ENCODE peak calls at places on chromosome 16, in five cellular contexts. P is H1, T is K562, X is GM12878, O is HepG2. R is an unnamed sample.

GRCh38 chr16:10780628-10781027 is 37.0 kb downstream of the NUBP1 start:
- DNase-seq in X (peak), O (no peak), T (no peak), P (no peak), R (no peak)

GRCh38 chr16:65422934-65423333 is 301.1 kb upstream of the CDH11 start:
- DNase-seq in P (no peak), T (no peak), X (no peak), O (no peak), R (no peak)

GRCh38 chr16:84416407-84417321 is 48.3 kb downstream of the ATP2C2 start:
- DNase-seq in O (peak), P (no peak), X (no peak), T (no peak), R (no peak)

GRCh38 chr16:75272097-75272548 is 20.7 kb upstream of the BCAR1 start:
- DNase-seq in T (no peak), X (peak), P (no peak), O (peak), R (no peak)

GRCh38 chr16:89599451-89599858 is 14.0 kb upstream of the DPEP1 start:
- DNase-seq in T (peak), X (no peak), O (peak), P (peak), R (peak)

GRCh38 chr16:79767597-79768280 is 167.2 kb upstream of the MAF start:
- DNase-seq in O (peak), T (no peak), X (no peak), P (no peak), R (peak)

GRCh38 chr16:77775911-77776909 is 12.2 kb upstream of the VAT1L start:
- DNase-seq in P (no peak), X (no peak), O (peak), T (no peak), R (no peak)

GRCh38 chr16:11093578-11094074 is 149.3 kb downstream of the CLEC16A start:
- DNase-seq in P (no peak), T (no peak), O (no peak), X (no peak), R (no peak)

GRCh38 chr16:57187508-57187854 is 1.4 kb downstream of the RSPRY1 start:
- DNase-seq in T (no peak), X (no peak), P (no peak), O (peak), R (no peak)

GRCh38 chr16:80167657-80168056 is 373.1 kb upstream of the DYNLRB2 start:
- DNase-seq in P (no peak), T (no peak), O (no peak), X (no peak), R (no peak)

GRCh38 chr16:77499373-77500285 is 64.8 kb upstream of the ADAMTS18 start:
- DNase-seq in T (no peak), O (no peak), P (no peak), X (no peak), R (peak)

GRCh38 chr16:19177111-19177747 is 9.2 kb downstream of the SYT17 start:
- DNase-seq in P (no peak), O (peak), T (no peak), X (no peak), R (no peak)

GRCh38 chr16:66925322-66925840 is at the start of gene RRAD:
- DNase-seq in X (no peak), T (peak), O (no peak), P (peak), R (peak)

GRCh38 chr16:8751481-8752311 is 45.7 kb downstream of the TMEM186 start:
- DNase-seq in X (no peak), P (no peak), T (no peak), O (peak), R (no peak)

GRCh38 chr16:84430860-84431259 is 62.5 kb downstream of the ATP2C2 start:
- DNase-seq in P (no peak), O (no peak), T (no peak), X (no peak), R (no peak)

GRCh38 chr16:14576532-14576931 is 53.5 kb downstream of the PARN start:
- DNase-seq in X (no peak), T (no peak), O (no peak), P (no peak), R (no peak)

GRCh38 chr16:79217375-79218011 is 383.0 kb downstream of the MAF start:
- DNase-seq in O (no peak), X (no peak), T (no peak), P (no peak), R (no peak)

GRCh38 chr16:67723151-67723915 is 4.2 kb upstream of the GFOD2 start:
- DNase-seq in P (no peak), X (no peak), O (no peak), T (no peak), R (no peak)

GRCh38 chr16:19168173-19169080 is at the start of gene SYT17:
- DNase-seq in X (no peak), T (no peak), P (peak), O (no peak), R (peak)

GRCh38 chr16:87448866-87449265 is 44.0 kb downstream of the ZCCHC14 start:
- DNase-seq in T (no peak), P (no peak), X (no peak), O (no peak), R (no peak)

GRCh38 chr16:68357521-68357922 is 46.7 kb downstream of the PRMT7 start:
- DNase-seq in T (no peak), P (no peak), O (no peak), X (no peak), R (no peak)

GRCh38 chr16:7394936-7395335 is 62.3 kb downstream of the RBFOX1 start:
- DNase-seq in X (no peak), T (no peak), O (no peak), P (no peak), R (no peak)

GRCh38 chr16:10181196-10182162 is 749 bp downstream of the GRIN2A start:
- DNase-seq in T (peak), P (peak), X (no peak), O (peak), R (peak)

GRCh38 chr16:29862383-29862883 is 593 bp downstream of the CDIPT start:
- DNase-seq in P (no peak), X (no peak), O (no peak), T (peak), R (no peak)

GRCh38 chr16:81940781-81941560 is 70.3 kb downstream of the SDR42E1 start:
- DNase-seq in P (peak), T (no peak), O (peak), X (no peak), R (no peak)
- TF ChIP-seq ATF2 in P (no peak), T (no peak), O (no peak), X (no peak), R (no peak)

GRCh38 chr16:55118701-55119260 is 188.1 kb downstream of the IRX5 start:
- DNase-seq in X (no peak), T (no peak), P (no peak), O (no peak), R (no peak)

GRCh38 chr16:55113195-55113594 is 182.5 kb downstream of the IRX5 start:
- DNase-seq in X (no peak), O (no peak), P (no peak), T (no peak), R (no peak)

GRCh38 chr16:55115506-55115905 is 184.8 kb downstream of the IRX5 start:
- DNase-seq in T (no peak), X (no peak), P (no peak), O (no peak), R (no peak)

GRCh38 chr16:55120408-55120807 is 189.7 kb downstream of the IRX5 start:
- DNase-seq in T (no peak), O (peak), X (no peak), P (no peak), R (peak)

DNA sequence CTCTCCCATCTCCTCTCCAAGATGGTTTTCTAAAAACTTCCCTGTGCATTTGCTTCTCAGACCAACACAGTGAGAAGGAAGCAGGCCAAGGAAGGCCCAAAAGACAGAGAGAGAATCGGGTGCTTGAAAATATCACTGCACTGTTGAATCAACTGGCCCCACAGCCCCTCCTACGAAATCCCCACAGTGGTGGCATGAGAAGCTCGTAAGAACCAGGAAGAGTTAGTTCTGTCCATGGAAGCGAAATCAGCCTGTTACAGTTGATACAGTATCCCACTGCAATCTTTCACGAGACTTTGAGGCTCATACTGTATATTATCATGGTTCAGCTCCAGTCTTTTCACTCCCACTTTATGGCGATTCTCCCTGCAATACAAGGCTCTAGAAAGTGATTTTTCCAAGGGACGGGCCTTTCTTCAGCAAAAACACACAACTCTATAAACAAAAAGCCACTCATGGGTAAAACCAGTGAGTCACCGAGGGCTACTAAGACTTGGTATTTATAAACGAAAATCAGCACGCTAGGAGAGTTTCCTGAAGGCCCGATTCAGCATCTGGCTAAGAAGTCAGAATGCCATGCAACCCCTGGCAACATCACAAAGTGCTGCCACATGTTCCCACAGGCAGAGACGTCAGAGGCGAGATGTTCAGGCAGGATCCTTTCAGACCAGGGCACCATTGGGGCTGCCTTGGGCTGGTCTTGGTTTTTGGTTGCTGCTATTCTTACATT is 185.7 kb downstream of the IRX5 start:
- DNase-seq in T (no peak), X (no peak), O (no peak), P (no peak), R (no peak)
- TF ChIP-seq ATF2 in T (no peak), X (no peak), O (no peak), P (no peak), R (no peak)

GRCh38 chr16:49859139-49859947 is 3.4 kb upstream of the ZNF423 start:
- DNase-seq in P (no peak), T (peak), X (no peak), O (no peak), R (peak)
- TF ChIP-seq ATF2 in P (no peak), T (no peak), X (no peak), O (no peak), R (no peak)

GRCh38 chr16:12184419-12184831 is 207.9 kb downstream of the SNX29 start:
- DNase-seq in X (no peak), T (no peak), P (no peak), O (no peak), R (no peak)

GRCh38 chr16:12178251-12178990 is 201.9 kb downstream of the SNX29 start:
- DNase-seq in T (no peak), X (no peak), O (no peak), P (no peak), R (no peak)

GRCh38 chr16:12177643-12178042 is 201.1 kb downstream of the SNX29 start:
- DNase-seq in T (no peak), P (no peak), X (no peak), O (no peak), R (no peak)

GRCh38 chr16:12185563-12185962 is 209.0 kb downstream of the SNX29 start:
- DNase-seq in T (no peak), X (no peak), O (no peak), P (no peak), R (no peak)

GRCh38 chr16:12182202-12182601 is 205.7 kb downstream of the SNX29 start:
- DNase-seq in P (no peak), T (no peak), X (no peak), O (no peak), R (no peak)
- TF ChIP-seq ATF2 in P (no peak), T (no peak), X (no peak), O (no peak), R (no peak)

GRCh38 chr16:88569614-88569984 is 604 bp upstream of the ZC3H18 start:
- DNase-seq in O (peak), X (no peak), T (peak), P (no peak), R (peak)
- TF ChIP-seq ATF2 in O (no peak), X (no peak), T (no peak), P (no peak), R (no peak)

DNA sequence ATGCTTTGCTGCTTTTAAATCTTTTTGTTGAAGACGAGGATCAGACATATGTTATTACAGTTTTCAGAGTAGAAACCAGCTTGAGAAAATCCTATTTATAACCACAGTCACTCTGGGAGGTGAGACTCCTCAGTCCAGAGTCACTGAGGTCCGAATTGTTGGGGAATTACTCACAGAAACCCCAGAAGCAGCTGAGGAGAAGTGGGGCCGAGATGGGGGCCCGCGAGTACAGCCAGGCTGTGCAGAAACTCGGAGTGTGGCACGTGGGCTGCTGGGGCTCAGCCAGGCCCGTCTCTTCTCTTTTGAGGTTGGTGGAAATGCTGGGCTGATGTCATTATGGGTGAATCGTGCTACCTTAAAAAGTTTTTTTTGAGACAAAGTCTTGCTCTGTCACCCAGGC is 14.4 kb upstream of the GNG13 start:
- DNase-seq in T (no peak), P (no peak), O (no peak), X (no peak), R (no peak)
- TF ChIP-seq ATF2 in T (no peak), P (no peak), O (no peak), X (no peak), R (no peak)

GRCh38 chr16:2085669-2086068 is 37.9 kb downstream of the TSC2 start:
- DNase-seq in P (no peak), T (no peak), X (no peak), O (no peak), R (no peak)
- TF ChIP-seq ATF2 in P (no peak), T (no peak), X (no peak), O (no peak), R (no peak)